ENCODE peak calls at places on chromosomes 1 and 21, in seven cellular contexts. V, T, C, N, K, H and W are unnamed samples.

GRCh38 chr1:152013664-152014237 is 20.1 kb upstream of the S100A10 start:
- DNase-seq in K (no peak), H (peak), C (peak), V (no peak), T (no peak), N (no peak), W (no peak)

GRCh38 chr1:153192697-153193096 is 10.5 kb upstream of the LELP1 start:
- DNase-seq in T (no peak), K (peak), N (no peak), H (peak), C (no peak), V (no peak), W (peak)

GRCh38 chr1:17128361-17128760 is 9.1 kb upstream of the PADI2 start:
- DNase-seq in H (no peak), K (no peak), C (peak), N (peak), T (no peak), V (peak), W (no peak)

GRCh38 chr1:22268327-22268726 is 125.4 kb upstream of the WNT4 start:
- DNase-seq in N (no peak), T (no peak), C (no peak), H (no peak), K (no peak), V (no peak), W (no peak)

GRCh38 chr1:225242611-225243010 is 185.2 kb downstream of the LBR start:
- DNase-seq in C (no peak), T (no peak), H (no peak), N (no peak), K (no peak), V (no peak), W (no peak)

GRCh38 chr1:36182734-36183133 is 26.8 kb downstream of the MAP7D1 start:
- DNase-seq in C (no peak), V (no peak), N (no peak), T (no peak), H (no peak), K (no peak), W (no peak)

GRCh38 chr1:151803915-151804314 is 1.3 kb downstream of the LINGO4 start:
- DNase-seq in T (no peak), N (no peak), H (no peak), V (no peak), K (no peak), C (no peak), W (no peak)

GRCh38 chr1:182671779-182672486 is 12.5 kb downstream of the RGS8 start:
- DNase-seq in V (no peak), K (peak), N (no peak), T (no peak), H (no peak), C (no peak), W (peak)

GRCh38 chr1:65002508-65003315 is 36.4 kb upstream of the JAK1 start:
- DNase-seq in H (peak), K (no peak), C (peak), N (no peak), T (peak), V (no peak), W (no peak)

GRCh38 chr1:204711947-204712701 is 26.6 kb upstream of the LRRN2 start:
- DNase-seq in T (no peak), K (no peak), V (no peak), H (no peak), N (no peak), C (no peak), W (no peak)

GRCh38 chr1:19096036-19096833 is 113.8 kb downstream of the UBR4 start:
- DNase-seq in T (no peak), V (no peak), K (no peak), H (peak), N (no peak), C (no peak), W (no peak)

GRCh38 chr1:203291201-203292096 is 13.9 kb upstream of the BTG2 start:
- DNase-seq in C (no peak), T (peak), V (no peak), N (no peak), K (peak), H (no peak), W (no peak)

GRCh38 chr21:39612233-39613028 is at the start of gene B3GALT5:
- DNase-seq in V (no peak), N (no peak), H (peak), T (no peak), K (no peak), C (no peak), W (no peak)

GRCh38 chr1:92929461-92929860 is 31.8 kb downstream of the DIPK1A start:
- DNase-seq in H (no peak), N (no peak), K (no peak), V (no peak), C (peak), T (peak), W (no peak)

GRCh38 chr1:171142451-171143121 is 42.5 kb upstream of the FMO2 start:
- DNase-seq in H (no peak), N (no peak), V (no peak), K (peak), T (no peak), C (peak), W (peak)

GRCh38 chr1:13517193-13517812 is 3.5 kb upstream of the LRRC38 start:
- DNase-seq in T (peak), K (no peak), H (peak), N (no peak), V (no peak), C (peak), W (no peak)

GRCh38 chr1:56189946-56190920 is 389.1 kb downstream of the PLPP3 start:
- DNase-seq in V (no peak), K (no peak), N (no peak), C (no peak), H (peak), T (no peak), W (no peak)

GRCh38 chr1:110888641-110889040 is 15.7 kb downstream of the CD53 start:
- DNase-seq in V (no peak), H (no peak), T (no peak), K (no peak), C (no peak), N (no peak), W (no peak)

GRCh38 chr1:109370712-109371270 is 26.9 kb downstream of the SORT1 start:
- DNase-seq in N (peak), T (no peak), H (no peak), K (no peak), C (peak), V (no peak), W (no peak)

GRCh38 chr1:178694923-178695525 is 30.0 kb upstream of the RALGPS2 start:
- DNase-seq in V (no peak), T (no peak), N (no peak), H (no peak), C (no peak), K (no peak), W (no peak)

GRCh38 chr1:36769886-36770830 is 264.2 kb downstream of the GRIK3 start:
- DNase-seq in N (no peak), T (no peak), V (no peak), H (no peak), K (no peak), C (no peak), W (no peak)

GRCh38 chr1:156667968-156668709 is 9.1 kb downstream of the NES start:
- DNase-seq in C (no peak), K (no peak), V (no peak), H (no peak), N (no peak), T (no peak), W (no peak)